ENCODE peak calls at places on chromosomes 7 and 10, in nine cellular contexts. R, L, W, Y, I, T, E, V and N are unnamed samples.

GRCh38 chr7:44131173-44132009 is 8.0 kb upstream of the POLD2 start:
- DNase-seq in E (no peak), Y (no peak), I (no peak), W (peak), T (no peak), V (peak), R (no peak), L (no peak), N (no peak)

GRCh38 chr10:1294748-1295147 is 238.6 kb downstream of the WDR37 start:
- DNase-seq in R (no peak), W (no peak), I (no peak), E (no peak), T (no peak), V (no peak), Y (no peak), L (no peak), N (no peak)

GRCh38 chr10:86333813-86334514 is 32.6 kb downstream of the GRID1 start:
- DNase-seq in Y (no peak), V (no peak), E (no peak), L (no peak), W (no peak), I (no peak), T (no peak), R (no peak), N (no peak)

GRCh38 chr10:95506056-95506737 is 55.0 kb downstream of the SORBS1 start:
- DNase-seq in L (no peak), T (no peak), V (no peak), Y (no peak), W (no peak), R (no peak), I (no peak), E (no peak), N (no peak)

GRCh38 chr7:133029463-133029862 is 52.4 kb downstream of the CHCHD3 start:
- DNase-seq in L (no peak), Y (no peak), E (no peak), V (no peak), W (no peak), T (no peak), R (no peak), I (no peak), N (no peak)

GRCh38 chr10:63720072-63720537 is 198.9 kb downstream of the REEP3 start:
- DNase-seq in W (peak), L (no peak), R (peak), I (peak), T (peak), Y (no peak), V (peak), E (no peak), N (peak)

GRCh38 chr10:97648557-97649404 is 8.3 kb downstream of the PI4K2A start:
- DNase-seq in T (no peak), R (peak), V (peak), W (peak), Y (peak), L (peak), I (peak), E (no peak), N (peak)

GRCh38 chr10:10804998-10805737 is 212.5 kb upstream of the CELF2 start:
- DNase-seq in V (no peak), T (no peak), I (peak), R (no peak), L (peak), Y (no peak), W (peak), E (no peak), N (no peak)

GRCh38 chr10:13971586-13972475 is 358.9 kb downstream of the FRMD4A start:
- DNase-seq in V (no peak), T (no peak), L (peak), I (peak), R (no peak), W (no peak), Y (no peak), E (no peak), N (no peak)

GRCh38 chr10:36534471-36535002 is 590.9 kb upstream of the ANKRD30A start:
- DNase-seq in W (peak), T (no peak), E (no peak), V (peak), L (peak), R (no peak), Y (no peak), I (peak), N (peak)